ENCODE peak calls at places on chromosomes 6 and 20, in four cellular contexts. D, I, Z and R are unnamed samples.

GRCh38 chr6:159760602-159761057 is 1.2 kb upstream of the ACAT2 start:
- DNase-seq in D (no peak), I (no peak), Z (peak), R (no peak)

GRCh38 chr6:9494864-9495263 is 920.0 kb downstream of the TFAP2A start:
- DNase-seq in I (no peak), Z (no peak), D (no peak), R (no peak)

GRCh38 chr6:136410201-136411027 is 120.8 kb upstream of the BCLAF1 start:
- DNase-seq in I (peak), D (no peak), Z (no peak), R (no peak)

GRCh38 chr6:136463796-136464542 is 86.3 kb downstream of the MAP7 start:
- DNase-seq in Z (no peak), I (no peak), D (no peak), R (no peak)

GRCh38 chr6:69917834-69918233 is 51.5 kb downstream of the COL19A1 start:
- DNase-seq in D (no peak), Z (no peak), I (peak), R (peak)

GRCh38 chr6:446418-447366 is 55.1 kb downstream of the IRF4 start:
- DNase-seq in D (no peak), Z (no peak), I (no peak), R (no peak)

GRCh38 chr20:44750081-44750805 is 4.6 kb downstream of the KCNK15 start:
- DNase-seq in I (no peak), Z (no peak), D (no peak), R (no peak)

GRCh38 chr20:10487354-10488115 is 52.4 kb downstream of the SLX4IP start:
- DNase-seq in D (no peak), I (no peak), Z (no peak), R (no peak)

GRCh38 chr6:6650839-6651238 is 62.3 kb downstream of the LY86 start:
- DNase-seq in I (no peak), Z (no peak), D (no peak), R (no peak)

GRCh38 chr6:160088069-160088773 is 33.4 kb upstream of the SLC22A1 start:
- DNase-seq in I (no peak), Z (peak), D (peak), R (peak)

GRCh38 chr6:16819752-16820151 is 58.5 kb upstream of the ATXN1 start:
- DNase-seq in I (no peak), D (no peak), Z (no peak), R (no peak)

GRCh38 chr6:125639621-125640020 is 109.8 kb upstream of the HEY2 start:
- DNase-seq in I (no peak), Z (no peak), D (no peak), R (no peak)

GRCh38 chr6:24064106-24064505 is 61.9 kb upstream of the NRSN1 start:
- DNase-seq in I (no peak), D (peak), Z (peak), R (no peak)

DNA sequence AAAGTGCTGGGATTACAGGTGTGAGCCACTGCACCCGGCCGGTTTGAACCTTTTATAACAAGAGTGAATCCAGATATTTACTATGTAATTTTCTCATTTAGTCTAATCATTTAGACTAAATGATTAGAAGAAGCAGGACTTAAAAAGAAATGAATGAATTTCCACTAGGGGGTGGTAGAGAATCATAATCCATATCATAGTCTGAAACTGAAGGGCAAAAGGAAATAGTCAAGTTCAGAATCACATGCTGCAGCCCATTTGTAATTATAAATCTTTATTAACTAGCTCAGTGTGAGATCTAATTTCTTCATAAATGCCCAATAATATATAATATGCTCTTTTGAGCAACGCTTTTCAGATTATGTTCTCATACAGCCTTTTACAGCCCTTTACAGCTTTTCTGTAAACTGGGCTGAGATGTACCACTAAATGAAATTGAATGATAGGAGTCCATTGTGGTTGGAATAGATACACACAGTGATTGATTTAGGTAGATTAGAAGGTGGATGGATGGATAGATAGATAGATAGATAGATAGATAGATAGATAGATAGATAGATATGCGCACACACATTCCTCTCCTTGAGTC is 31.8 kb downstream of the PSMB9 start:
- DNase-seq in I (peak), Z (peak), D (peak), R (peak)
- TF ChIP-seq PBX3 in I (no peak), Z (no peak), D (no peak), R (no peak)

DNA sequence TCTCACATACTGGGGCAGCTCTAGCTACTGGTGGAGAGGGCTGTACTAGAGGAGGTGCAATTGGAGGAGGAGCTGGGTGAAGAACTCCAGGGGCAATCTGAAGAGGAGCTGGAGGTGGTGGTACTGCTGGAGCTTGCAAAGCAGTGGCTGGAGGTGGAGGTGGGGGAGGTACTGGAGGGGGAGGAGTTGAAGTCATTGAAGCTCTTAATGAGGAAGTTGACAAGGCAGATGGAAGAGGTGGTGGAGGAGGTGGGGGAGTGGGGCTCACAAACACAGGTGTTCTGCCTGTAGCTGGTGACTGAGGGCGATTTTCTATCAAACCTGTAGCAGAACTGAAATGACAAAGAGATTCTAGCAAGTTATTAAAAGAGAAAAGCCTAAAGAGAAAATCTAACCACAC is 77.6 kb downstream of the WASF1 start:
- DNase-seq in I (no peak), D (no peak), Z (no peak), R (no peak)
- TF ChIP-seq PBX3 in I (no peak), D (no peak), Z (no peak), R (no peak)

GRCh38 chr6:148884461-148884860 is 137.6 kb downstream of the UST start:
- DNase-seq in I (no peak), Z (no peak), D (no peak), R (no peak)

GRCh38 chr6:148887181-148887580 is 140.4 kb downstream of the UST start:
- DNase-seq in I (no peak), Z (no peak), D (no peak), R (no peak)

GRCh38 chr6:148888853-148889252 is 142.0 kb downstream of the UST start:
- DNase-seq in I (no peak), D (no peak), Z (no peak), R (no peak)

GRCh38 chr6:148885154-148885870 is 138.5 kb downstream of the UST start:
- DNase-seq in I (no peak), Z (no peak), D (no peak), R (no peak)

DNA sequence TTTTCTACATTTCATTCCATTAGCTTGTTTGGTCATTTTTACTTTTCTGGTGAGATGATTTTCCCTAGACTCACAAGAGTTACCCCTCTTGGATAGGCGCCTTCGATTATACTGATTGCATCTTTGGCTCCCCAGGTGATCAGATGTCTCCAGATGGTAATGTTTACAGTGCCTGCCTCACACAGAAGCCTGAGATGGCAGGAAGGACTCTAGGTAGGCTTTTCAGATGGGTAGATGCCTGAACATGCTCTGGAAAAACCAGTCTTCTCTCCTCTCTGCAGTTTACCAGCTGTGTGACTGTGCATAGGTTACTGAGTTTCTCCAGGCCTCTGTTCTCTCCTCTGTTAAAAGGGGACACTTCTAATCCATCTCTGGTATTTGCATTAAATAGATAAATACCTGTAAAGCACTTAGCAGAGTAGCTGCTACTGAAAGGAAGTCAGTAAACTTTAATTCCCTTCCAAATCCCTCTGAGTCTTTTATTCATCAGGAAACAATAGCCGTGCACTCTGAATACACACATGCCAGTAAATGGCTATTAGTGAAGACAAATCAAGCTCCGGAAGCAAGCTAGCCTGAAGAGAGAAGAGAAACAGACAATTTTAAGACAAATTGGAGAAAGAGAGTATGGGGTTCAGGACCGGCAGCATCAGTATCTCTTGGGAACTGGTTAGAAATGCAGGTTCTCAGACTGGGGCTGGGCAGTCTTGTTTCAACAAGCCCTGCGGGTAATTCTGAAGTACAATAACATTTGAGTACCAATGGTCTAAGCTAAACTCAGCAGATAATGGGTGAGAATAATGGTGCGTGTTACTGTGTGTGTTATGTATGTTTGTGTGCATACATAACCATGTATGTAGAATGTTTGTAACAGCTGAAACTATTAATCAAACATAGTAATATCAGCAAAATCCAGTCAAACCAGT is 139.4 kb downstream of the UST start:
- DNase-seq in I (no peak), Z (no peak), D (no peak), R (no peak)
- TF ChIP-seq PBX3 in I (no peak), Z (no peak), D (no peak), R (no peak)

GRCh38 chr6:43290905-43291355 is 7.1 kb upstream of the SLC22A7 start:
- DNase-seq in D (no peak), Z (peak), I (no peak), R (no peak)
- TF ChIP-seq PBX3 in D (no peak), Z (no peak), I (no peak), R (no peak)

GRCh38 chr6:31775184-31775583 is 1.9 kb downstream of the VWA7 start:
- DNase-seq in Z (no peak), D (no peak), I (no peak), R (no peak)
- TF ChIP-seq PBX3 in Z (no peak), D (no peak), I (no peak), R (no peak)

GRCh38 chr6:3032986-3033385 is 33.3 kb downstream of the NQO2 start:
- DNase-seq in I (no peak), D (no peak), Z (no peak), R (peak)

GRCh38 chr6:3037578-3038365 is 30.5 kb upstream of the RIPK1 start:
- DNase-seq in D (no peak), I (no peak), Z (no peak), R (no peak)

GRCh38 chr6:3036861-3037469 is 31.3 kb upstream of the RIPK1 start:
- DNase-seq in D (no peak), Z (no peak), I (no peak), R (no peak)

GRCh38 chr6:3033652-3034051 is 34.0 kb downstream of the NQO2 start:
- DNase-seq in D (no peak), I (no peak), Z (no peak), R (no peak)

GRCh38 chr6:3035397-3035796 is 32.9 kb upstream of the RIPK1 start:
- DNase-seq in I (no peak), D (no peak), Z (no peak), R (no peak)
- TF ChIP-seq PBX3 in I (no peak), D (no peak), Z (no peak), R (no peak)

GRCh38 chr6:157500022-157500421 is 119.0 kb downstream of the ZDHHC14 start:
- DNase-seq in Z (no peak), I (no peak), D (no peak), R (no peak)
- TF ChIP-seq PBX3 in Z (no peak), I (no peak), D (no peak), R (no peak)

GRCh38 chr20:34302312-34302722 is 838 bp downstream of the AHCY start:
- DNase-seq in I (no peak), D (no peak), Z (peak), R (no peak)
- TF ChIP-seq PBX3 in I (no peak), D (no peak), Z (no peak), R (no peak)